ENCODE peak calls at places on chromosomes 1 and 21, in five cellular contexts. H is activated gamma-delta T cell treated with Interleukin-2 at 50 U/mL for 16 hours; Y is DMS79 treated with DMSO at 0.1 percent for 48 hours; S is effector CD4-positive, alpha-beta T cell; Z is KG1. U is an unnamed sample.

GRCh38 chr1:58652351-58653184 is 47.3 kb downstream of the MYSM1 start:
- DNase-seq in Y (peak; percentile 83), H (peak; percentile 50), S (peak; percentile 44), Z (peak; percentile 52), U (peak; percentile 81)

GRCh38 chr1:229478852-229479251 is 29.3 kb downstream of the NUP133 start:
- DNase-seq in H (no peak), Y (no peak), S (no peak), Z (no peak), U (no peak)

GRCh38 chr1:222064388-222065201 is 322.7 kb upstream of the DUSP10 start:
- DNase-seq in Z (no peak), H (no peak), S (no peak), Y (no peak), U (peak; percentile 85)

GRCh38 chr21:35257413-35257812 is 208.3 kb upstream of the RUNX1 start:
- DNase-seq in Z (no peak), H (no peak), Y (peak; percentile 55), S (no peak), U (peak; percentile 92)

GRCh38 chr1:108758782-108759181 is 12.3 kb downstream of the STXBP3 start:
- DNase-seq in H (no peak), S (no peak), Z (no peak), Y (no peak), U (no peak)

GRCh38 chr1:12477301-12477700 is 140.7 kb downstream of the DHRS3 start:
- DNase-seq in Y (no peak), H (no peak), Z (no peak), S (no peak), U (no peak)

GRCh38 chr1:196678510-196678884 is 26.7 kb downstream of the CFH start:
- DNase-seq in Y (no peak), S (no peak), H (no peak), Z (no peak), U (peak; percentile 80)

GRCh38 chr1:58345215-58346075 is 201.1 kb downstream of the OMA1 start:
- DNase-seq in Y (no peak), Z (no peak), S (no peak), H (no peak), U (no peak)

GRCh38 chr1:26724938-26725337 is 29.1 kb downstream of the ARID1A start:
- DNase-seq in Z (no peak), H (no peak), Y (no peak), S (no peak), U (no peak)

GRCh38 chr1:117930484-117930883 is 945 bp downstream of the WDR3 start:
- DNase-seq in Y (no peak), Z (no peak), H (no peak), S (no peak), U (peak; percentile 19)

U was measured in ELR.